ENCODE peak calls at places on chromosomes 3 and 15, in eight cellular contexts. J is HEK293T, L is progenitor cell of endocrine pancreas, S is fibroblast of pulmonary artery, R is activated B cell treated with CpG ODN at 0.5 μM for 24 hours, M is NCI-H774, Z is GOT3, B is endothelial cell. D is an unnamed sample.
A peak's percentile ranks its signal among the peaks of the same experiment; 100 is the strongest.

GRCh38 chr3:16828815-16829214 is 55.9 kb upstream of the PLCL2 start:
- DNase-seq in S (peak; percentile 81), Z (no peak), J (peak; percentile 48), R (no peak), B (peak; percentile 43), L (no peak), M (no peak), D (no peak)

GRCh38 chr15:51076898-51077564 is 17.7 kb downstream of the TNFAIP8L3 start:
- DNase-seq in L (no peak), B (no peak), J (no peak), Z (no peak), R (no peak), M (no peak), S (peak; percentile 60), D (no peak)

GRCh38 chr3:43689766-43690399 is 855 bp upstream of the ABHD5 start:
- DNase-seq in L (no peak), B (no peak), R (no peak), J (no peak), M (no peak), Z (no peak), S (no peak), D (peak; percentile 2)

GRCh38 chr15:83358972-83359564 is 74.6 kb upstream of the BNC1 start:
- DNase-seq in R (no peak), Z (no peak), B (no peak), S (no peak), M (no peak), J (no peak), L (no peak), D (no peak)

GRCh38 chr15:25903024-25903581 is 40.0 kb upstream of the ATP10A start:
- DNase-seq in Z (no peak), J (no peak), M (no peak), R (no peak), S (peak; percentile 47), L (no peak), B (no peak), D (no peak)

GRCh38 chr3:165641569-165642310 is 195.5 kb downstream of the BCHE start:
- DNase-seq in S (peak; percentile 10), R (no peak), L (no peak), J (no peak), B (no peak), M (peak; percentile 15), Z (no peak), D (peak; percentile 63)

GRCh38 chr15:72838311-72838731 is 54.8 kb upstream of the ADPGK start:
- DNase-seq in Z (no peak), L (no peak), M (no peak), S (no peak), J (no peak), B (no peak), R (no peak), D (no peak)

GRCh38 chr15:45137703-45138102 is 7.9 kb downstream of the DUOX1 start:
- DNase-seq in M (no peak), R (no peak), B (no peak), L (no peak), J (no peak), S (no peak), Z (no peak), D (no peak)

GRCh38 chr3:35505181-35505580 is 134.1 kb upstream of the ARPP21 start:
- DNase-seq in L (peak; percentile 11), R (no peak), S (no peak), J (no peak), M (no peak), B (no peak), Z (no peak), D (no peak)

GRCh38 chr15:90232196-90232595 is 1.5 kb downstream of the CIB1 start:
- DNase-seq in L (no peak), S (no peak), M (no peak), Z (no peak), J (no peak), B (no peak), R (no peak), D (no peak)

GRCh38 chr3:178707632-178708031 is 171.4 kb downstream of the KCNMB2 start:
- DNase-seq in Z (no peak), M (peak; percentile 30), S (no peak), B (no peak), R (no peak), L (no peak), J (no peak), D (no peak)

GRCh38 chr3:148757238-148757930 is 59.7 kb downstream of the AGTR1 start:
- DNase-seq in S (peak; percentile 51), B (no peak), Z (no peak), M (no peak), R (no peak), J (no peak), L (no peak), D (no peak)

GRCh38 chr3:184172681-184173373 is 1.8 kb upstream of the AP2M1 start:
- DNase-seq in R (no peak), M (no peak), L (no peak), B (no peak), S (peak; percentile 93), J (no peak), Z (peak; percentile 45), D (no peak)

GRCh38 chr3:149581681-149582349 is 76.0 kb downstream of the WWTR1 start:
- DNase-seq in S (peak; percentile 75), Z (peak; percentile 33), M (no peak), B (no peak), R (no peak), L (no peak), J (no peak), D (no peak)

GRCh38 chr3:58562498-58562897 is 14.7 kb downstream of the FAM107A start:
- DNase-seq in Z (no peak), L (no peak), R (no peak), S (no peak), M (no peak), J (no peak), B (no peak), D (no peak)

GRCh38 chr15:43854801-43855200 is 28.0 kb downstream of the WDR76 start:
- DNase-seq in Z (no peak), J (no peak), M (no peak), R (no peak), S (peak; percentile 55), B (no peak), L (no peak), D (no peak)